ENCODE peak calls at places on chromosomes 3 and 15, in ten cellular contexts. H, I, S, Z, N, R, L, A, U and K are unnamed samples.

GRCh38 chr3:112640864-112641751 is at the start of gene CCDC80:
- DNase-seq in H (peak), I (peak), S (peak), Z (no peak), N (peak), R (no peak), L (no peak), A (no peak), U (peak), K (no peak)

GRCh38 chr15:35580606-35581005 is 34.6 kb upstream of the DPH6 start:
- DNase-seq in H (no peak), I (no peak), S (no peak), Z (no peak), N (no peak), R (no peak), L (no peak), A (no peak), U (no peak), K (no peak)

GRCh38 chr3:38558864-38559263 is 62.7 kb downstream of the EXOG start:
- DNase-seq in H (no peak), I (no peak), S (peak), Z (no peak), N (no peak), R (no peak), L (no peak), A (no peak), U (no peak), K (no peak)

GRCh38 chr3:99850608-99851007 is 32.9 kb downstream of the CMSS1 start:
- DNase-seq in H (no peak), I (no peak), S (no peak), Z (no peak), N (no peak), R (no peak), L (no peak), A (no peak), U (no peak), K (no peak)

GRCh38 chr3:65048151-65048550 is 360.4 kb upstream of the ADAMTS9 start:
- DNase-seq in H (no peak), I (no peak), S (no peak), Z (no peak), N (no peak), R (no peak), L (no peak), A (no peak), U (no peak), K (peak)

GRCh38 chr3:167684389-167684993 is 30.7 kb upstream of the WDR49 start:
- DNase-seq in H (peak), I (peak), S (peak), Z (no peak), N (peak), R (peak), L (no peak), A (peak), U (peak), K (peak)

GRCh38 chr15:69141286-69141701 is 19.1 kb upstream of the GLCE start:
- DNase-seq in H (peak), I (peak), S (no peak), Z (no peak), N (peak), R (no peak), L (no peak), A (no peak), U (no peak), K (no peak)

GRCh38 chr3:165466856-165467255 is 270.7 kb upstream of the SLITRK3 start:
- DNase-seq in H (no peak), I (peak), S (no peak), Z (no peak), N (no peak), R (no peak), L (no peak), A (no peak), U (no peak), K (no peak)

GRCh38 chr15:33398555-33398954 is 87.8 kb downstream of the RYR3 start:
- DNase-seq in H (no peak), I (no peak), S (no peak), Z (no peak), N (no peak), R (no peak), L (no peak), A (no peak), U (no peak), K (no peak)

GRCh38 chr15:59190291-59190690 is 16.4 kb upstream of the LDHAL6B start:
- DNase-seq in H (no peak), I (no peak), S (no peak), Z (no peak), N (no peak), R (no peak), L (no peak), A (no peak), U (no peak), K (no peak)

GRCh38 chr15:80721476-80721875 is 26.4 kb downstream of the ABHD17C start:
- DNase-seq in H (no peak), I (no peak), S (no peak), Z (no peak), N (no peak), R (no peak), L (no peak), A (no peak), U (no peak), K (no peak)

GRCh38 chr3:66812126-66812525 is 186.0 kb upstream of the KBTBD8 start:
- DNase-seq in H (no peak), I (peak), S (no peak), Z (no peak), N (peak), R (no peak), L (no peak), A (no peak), U (no peak), K (no peak)

GRCh38 chr3:187858086-187858485 is 112.8 kb upstream of the BCL6 start:
- DNase-seq in H (no peak), I (no peak), S (peak), Z (no peak), N (no peak), R (peak), L (no peak), A (no peak), U (no peak), K (no peak)

GRCh38 chr3:17430574-17430973 is 311.9 kb downstream of the TBC1D5 start:
- DNase-seq in H (no peak), I (no peak), S (no peak), Z (no peak), N (no peak), R (no peak), L (no peak), A (no peak), U (no peak), K (no peak)

GRCh38 chr3:8077126-8077525 is 424.5 kb upstream of the LMCD1 start:
- DNase-seq in H (no peak), I (no peak), S (no peak), Z (no peak), N (no peak), R (no peak), L (no peak), A (no peak), U (no peak), K (no peak)

GRCh38 chr3:55702822-55703221 is 215.7 kb upstream of the WNT5A start:
- DNase-seq in H (no peak), I (no peak), S (no peak), Z (no peak), N (no peak), R (no peak), L (no peak), A (no peak), U (no peak), K (no peak)

GRCh38 chr3:49173792-49174170 is 2.4 kb downstream of the KLHDC8B start:
- DNase-seq in H (no peak), I (no peak), S (peak), Z (no peak), N (no peak), R (no peak), L (no peak), A (no peak), U (no peak), K (no peak)

GRCh38 chr3:196645917-196646735 is 6.6 kb downstream of the NRROS start:
- DNase-seq in H (no peak), I (no peak), S (no peak), Z (no peak), N (no peak), R (no peak), L (no peak), A (no peak), U (no peak), K (no peak)

GRCh38 chr15:90716976-90717821 is at the start of gene BLM:
- DNase-seq in H (peak), I (peak), S (peak), Z (peak), N (peak), R (peak), L (peak), A (peak), U (peak), K (peak)
- TF ChIP-seq POLR2A in H (peak), I (peak), S (no peak), Z (peak), N (peak), R (peak), L (peak), A (peak), U (peak), K (peak)

GRCh38 chr15:63598467-63599400 is 1.5 kb downstream of the FBXL22 start:
- DNase-seq in H (no peak), I (no peak), S (no peak), Z (peak), N (peak), R (no peak), L (no peak), A (peak), U (no peak), K (no peak)

GRCh38 chr15:63597821-63598220 is 634 bp downstream of the FBXL22 start:
- DNase-seq in H (no peak), I (no peak), S (no peak), Z (no peak), N (no peak), R (no peak), L (no peak), A (no peak), U (no peak), K (no peak)

GRCh38 chr15:63595688-63596087 is 1.5 kb upstream of the FBXL22 start:
- DNase-seq in H (no peak), I (no peak), S (no peak), Z (no peak), N (no peak), R (no peak), L (no peak), A (no peak), U (no peak), K (no peak)

GRCh38 chr15:63596666-63597032 is 538 bp upstream of the FBXL22 start:
- DNase-seq in H (no peak), I (no peak), S (no peak), Z (no peak), N (no peak), R (no peak), L (no peak), A (no peak), U (no peak), K (no peak)

DNA sequence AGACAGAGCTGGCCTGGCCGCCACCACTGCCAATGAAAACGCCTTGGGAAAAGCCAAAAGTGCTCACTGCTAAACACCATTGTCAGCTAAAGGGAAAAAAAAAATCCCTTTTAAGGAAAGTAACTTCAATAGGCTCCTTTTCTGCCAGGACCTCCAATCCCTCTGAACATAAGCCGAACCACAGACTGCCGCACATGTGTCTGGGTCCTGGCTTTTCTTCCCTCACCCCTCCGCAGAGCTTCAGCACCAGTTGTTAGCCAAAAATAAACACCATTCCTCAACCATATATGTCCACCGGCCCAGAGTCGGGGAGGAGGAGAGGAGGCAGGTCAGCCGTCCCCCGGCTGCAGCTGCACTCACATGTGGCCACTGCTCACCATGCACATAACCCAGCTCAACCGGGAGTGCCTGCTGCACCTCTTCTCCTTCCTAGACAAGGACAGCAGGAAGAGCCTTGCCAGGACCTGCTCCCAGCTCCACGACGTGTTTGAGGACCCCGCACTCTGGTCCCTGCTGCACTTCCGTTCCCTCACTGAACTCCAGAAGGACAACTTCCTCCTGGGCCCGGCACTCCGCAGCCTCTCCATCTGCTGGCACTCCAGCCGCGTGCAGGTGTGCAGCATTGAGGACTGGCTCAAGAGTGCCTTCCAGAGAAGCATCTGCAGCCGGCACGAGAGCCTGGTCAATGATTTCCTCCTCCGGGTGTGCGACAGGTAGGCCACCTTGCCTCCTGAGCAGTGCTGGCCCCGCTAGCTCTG is at the start of gene FBXL22:
- DNase-seq in H (no peak), I (peak), S (peak), Z (peak), N (no peak), R (no peak), L (no peak), A (peak), U (no peak), K (no peak)
- TF ChIP-seq POLR2A in H (no peak), I (no peak), S (no peak), Z (peak), N (no peak), R (no peak), L (no peak), A (no peak), U (no peak), K (no peak)

GRCh38 chr3:14402304-14402811 is at the start of gene SLC6A6:
- DNase-seq in H (peak), I (peak), S (peak), Z (peak), N (peak), R (peak), L (peak), A (peak), U (peak), K (peak)
- TF ChIP-seq POLR2A in H (peak), I (peak), S (no peak), Z (peak), N (peak), R (peak), L (peak), A (peak), U (peak), K (peak)

DNA sequence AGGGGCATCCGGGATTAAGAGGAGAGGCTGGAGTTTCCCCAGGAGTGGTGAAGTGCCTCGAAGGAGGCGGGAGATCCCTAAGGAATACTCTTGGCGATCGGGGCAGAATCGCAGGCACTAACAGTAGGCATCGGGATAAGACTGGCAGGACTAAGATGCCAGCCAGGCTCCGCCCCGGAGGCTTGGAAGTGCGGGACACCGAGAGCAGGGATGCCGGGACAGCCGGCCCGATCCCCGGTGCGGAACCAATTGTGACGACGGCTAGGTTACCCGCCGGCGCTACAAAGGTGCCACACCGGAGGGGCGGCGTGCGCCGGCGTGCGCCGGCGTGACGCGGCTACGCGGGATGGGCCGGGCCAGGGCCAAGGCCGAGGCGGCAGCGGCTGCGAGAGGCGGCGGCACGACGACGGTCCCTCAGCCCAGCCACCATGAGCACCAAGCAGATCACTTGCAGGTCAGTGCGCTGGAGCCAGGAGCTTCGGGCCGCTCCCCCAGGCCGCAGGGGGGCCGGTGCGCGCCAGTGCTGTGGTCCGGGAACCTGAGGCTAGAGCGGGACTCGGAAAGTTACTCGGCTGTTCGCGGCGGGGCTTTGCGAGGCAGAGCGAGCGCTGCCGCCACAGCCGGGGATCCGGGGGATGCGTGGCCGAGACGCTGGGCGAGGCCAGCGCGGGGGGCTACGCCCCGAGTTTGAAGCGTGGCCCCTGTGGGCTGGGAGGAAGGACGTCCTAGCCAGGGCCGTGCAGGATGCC is at the start of gene MKRN2:
- DNase-seq in H (peak), I (peak), S (peak), Z (peak), N (peak), R (peak), L (peak), A (peak), U (peak), K (peak)
- TF ChIP-seq POLR2A in H (peak), I (peak), S (peak), Z (peak), N (peak), R (peak), L (peak), A (peak), U (peak), K (peak)

GRCh38 chr15:101277038-101277822 is at the start of gene SELENOS:
- DNase-seq in H (peak), I (peak), S (peak), Z (peak), N (peak), R (peak), L (peak), A (peak), U (peak), K (peak)
- TF ChIP-seq POLR2A in H (peak), I (peak), S (peak), Z (peak), N (peak), R (peak), L (no peak), A (peak), U (peak), K (peak)